ENCODE peak calls at places on chromosomes 12 and 14, in seven cellular contexts. N, J, V, M, Z, X and R are unnamed samples.

GRCh38 chr14:89902876-89903275 is 51.7 kb downstream of the EFCAB11 start:
- DNase-seq in N (no peak), V (no peak), Z (no peak), X (no peak), M (no peak), J (no peak), R (no peak)

GRCh38 chr12:1418144-1418543 is 176.2 kb downstream of the FBXL14 start:
- DNase-seq in N (no peak), X (peak; percentile 3), J (no peak), Z (no peak), M (no peak), V (no peak), R (no peak)

GRCh38 chr12:79680051-79680450 is 10.7 kb downstream of the PAWR start:
- DNase-seq in J (no peak), V (no peak), Z (no peak), N (no peak), M (no peak), X (no peak), R (no peak)

GRCh38 chr12:71014180-71014785 is 93.7 kb upstream of the PTPRR start:
- DNase-seq in Z (no peak), J (no peak), M (no peak), V (no peak), N (no peak), X (no peak), R (peak; percentile 33)

GRCh38 chr12:122732170-122732569 is 1.5 kb upstream of the HCAR1 start:
- DNase-seq in Z (no peak), M (no peak), N (no peak), V (no peak), X (no peak), J (no peak), R (no peak)

GRCh38 chr14:74324945-74325361 is 22.2 kb upstream of the ABCD4 start:
- DNase-seq in Z (no peak), V (no peak), N (no peak), M (no peak), X (peak; percentile 37), J (no peak), R (peak; percentile 79)

GRCh38 chr14:106875503-106875902 is 1349.1 kb downstream of the TMEM121 start:
- DNase-seq in N (no peak), J (peak; percentile 11), M (no peak), X (no peak), V (peak; percentile 26), Z (no peak), R (no peak)

GRCh38 chr12:66695130-66695529 is 16.3 kb upstream of the GRIP1 start:
- DNase-seq in X (no peak), V (no peak), Z (no peak), J (no peak), M (no peak), N (no peak), R (no peak)

GRCh38 chr12:1668833-1669543 is 21.9 kb upstream of the ADIPOR2 start:
- DNase-seq in M (no peak), Z (no peak), J (no peak), N (no peak), V (peak; percentile 66), X (no peak), R (no peak)

GRCh38 chr12:109154485-109155438 is 38.4 kb downstream of the ACACB start:
- DNase-seq in V (peak; percentile 88), M (peak; percentile 94), Z (peak; percentile 65), X (peak; percentile 73), N (peak; percentile 70), J (peak; percentile 81), R (peak; percentile 99)

GRCh38 chr12:47983541-47984115 is 20.2 kb downstream of the TMEM106C start:
- DNase-seq in M (no peak), V (no peak), X (no peak), J (no peak), N (no peak), Z (no peak), R (no peak)

GRCh38 chr12:89980236-89980635 is 271.6 kb upstream of the ATP2B1 start:
- DNase-seq in X (peak; percentile 77), M (no peak), J (no peak), Z (no peak), V (no peak), N (no peak), R (peak; percentile 59)

GRCh38 chr12:24778486-24779304 is 170.2 kb downstream of the BCAT1 start:
- DNase-seq in J (no peak), N (no peak), X (peak; percentile 57), V (no peak), Z (no peak), M (no peak), R (peak; percentile 14)

GRCh38 chr12:72281145-72281544 is 9.0 kb downstream of the TRHDE start:
- DNase-seq in J (no peak), V (no peak), N (no peak), X (peak; percentile 82), Z (no peak), M (no peak), R (no peak)

GRCh38 chr12:104576980-104577925 is 120.5 kb downstream of the CHST11 start:
- DNase-seq in X (peak; percentile 69), J (no peak), Z (no peak), M (no peak), V (no peak), N (no peak), R (peak; percentile 57)

GRCh38 chr12:12804432-12804886 is 8.7 kb upstream of the DDX47 start:
- DNase-seq in Z (no peak), J (no peak), X (peak; percentile 91), N (no peak), M (no peak), V (no peak), R (peak; percentile 72)

GRCh38 chr12:74292351-74293194 is 245.1 kb upstream of the ATXN7L3B start:
- DNase-seq in N (no peak), M (no peak), V (no peak), X (no peak), J (no peak), Z (no peak), R (no peak)

GRCh38 chr14:81323621-81324400 is 76.3 kb downstream of the STON2 start:
- DNase-seq in V (no peak), M (no peak), J (no peak), Z (no peak), N (no peak), X (no peak), R (no peak)

GRCh38 chr12:104975621-104976343 is 10.3 kb upstream of the NOPCHAP1 start:
- DNase-seq in Z (no peak), N (no peak), J (no peak), X (peak; percentile 81), M (no peak), V (no peak), R (peak; percentile 50)

GRCh38 chr14:50037240-50037639 is 79.1 kb downstream of the VCPKMT start:
- DNase-seq in J (no peak), Z (no peak), V (no peak), M (no peak), N (no peak), X (no peak), R (no peak)

GRCh38 chr12:124053855-124054254 is 80.8 kb downstream of the ZNF664 start:
- DNase-seq in X (peak; percentile 72), N (no peak), J (no peak), V (peak; percentile 41), Z (no peak), M (no peak), R (peak; percentile 85)

GRCh38 chr12:64665506-64665905 is 55.2 kb downstream of the RASSF3 start:
- DNase-seq in V (no peak), Z (no peak), X (no peak), N (peak; percentile 60), M (no peak), J (no peak), R (no peak)

GRCh38 chr14:57820581-57820980 is 45.3 kb downstream of the SLC35F4 start:
- DNase-seq in Z (no peak), V (no peak), J (no peak), X (no peak), M (no peak), N (no peak), R (no peak)

GRCh38 chr14:27750096-27750495 is 1016.5 kb upstream of the FOXG1 start:
- DNase-seq in Z (no peak), M (no peak), X (no peak), N (no peak), V (no peak), J (no peak), R (no peak)

GRCh38 chr12:39846971-39847661 is 227.5 kb upstream of the ABCD2 start:
- DNase-seq in N (no peak), V (no peak), M (no peak), X (no peak), J (no peak), Z (no peak), R (peak; percentile 31)

GRCh38 chr14:53896773-53897172 is 59.9 kb downstream of the BMP4 start:
- DNase-seq in Z (no peak), J (no peak), N (no peak), M (no peak), V (no peak), X (no peak), R (no peak)

GRCh38 chr12:45615268-45615667 is 114.2 kb upstream of the ARID2 start:
- DNase-seq in X (peak; percentile 83), N (no peak), M (no peak), Z (no peak), J (no peak), V (no peak), R (peak; percentile 65)